ENCODE peak calls at places on chromosomes 2 and 18, in five cellular contexts. L is effector CD4-positive, alpha-beta T cell; W is heart right ventricle; J is epithelial cell of esophagus; P is anterior cingulate cortex. X is an unnamed sample.

GRCh38 chr2:151292546-151292945 is 3.1 kb upstream of the NMI start:
- DNase-seq in L (no peak), W (no peak), J (no peak), P (no peak), X (no peak)

GRCh38 chr2:182980115-182980514 is 58.1 kb downstream of the NCKAP1 start:
- DNase-seq in L (no peak), W (no peak), J (peak), P (no peak), X (no peak)

GRCh38 chr18:35490894-35491688 is 6.7 kb downstream of the INO80C start:
- DNase-seq in L (no peak), W (no peak), J (no peak), P (no peak), X (no peak)

GRCh38 chr2:229922449-229923386 is at the start of gene FBXO36:
- DNase-seq in L (peak), W (no peak), J (peak), P (peak), X (peak)

GRCh38 chr2:18588049-18588448 is 1.3 kb downstream of the NT5C1B start:
- DNase-seq in L (no peak), W (no peak), J (no peak), P (no peak), X (no peak)

GRCh38 chr2:164028764-164029534 is 293.1 kb upstream of the FIGN start:
- DNase-seq in L (no peak), W (no peak), J (no peak), P (no peak), X (no peak)

GRCh38 chr2:62724886-62725711 is 19.6 kb downstream of the EHBP1 start:
- DNase-seq in L (no peak), W (no peak), J (peak), P (peak), X (peak)

GRCh38 chr18:69588301-69588700 is 187.6 kb downstream of the DOK6 start:
- DNase-seq in L (no peak), W (no peak), J (no peak), P (no peak), X (no peak)

GRCh38 chr2:71513096-71513495 is 59.7 kb downstream of the DYSF start:
- DNase-seq in L (no peak), W (no peak), J (no peak), P (no peak), X (no peak)

GRCh38 chr18:24176727-24177416 is 38.0 kb downstream of the CABYR start:
- DNase-seq in L (no peak), W (peak), J (peak), P (peak), X (peak)

GRCh38 chr18:49855711-49856110 is 42.4 kb upstream of the ACAA2 start:
- DNase-seq in L (no peak), W (no peak), J (no peak), P (no peak), X (no peak)

GRCh38 chr18:46152808-46153617 is 48.8 kb downstream of the HAUS1 start:
- DNase-seq in L (no peak), W (no peak), J (peak), P (no peak), X (no peak)

GRCh38 chr2:128435576-128436497 is 117.2 kb upstream of the HS6ST1 start:
- DNase-seq in L (no peak), W (no peak), J (no peak), P (no peak), X (no peak)

GRCh38 chr2:167333245-167333644 is 445.0 kb downstream of the XIRP2 start:
- DNase-seq in L (no peak), W (no peak), J (no peak), P (no peak), X (no peak)

GRCh38 chr2:104733544-104733943 is 120.4 kb upstream of the POU3F3 start:
- DNase-seq in L (no peak), W (no peak), J (peak), P (no peak), X (no peak)

GRCh38 chr2:231397011-231397927 is 1.8 kb downstream of the B3GNT7 start:
- DNase-seq in L (no peak), W (no peak), J (no peak), P (no peak), X (no peak)

GRCh38 chr2:221125691-221126090 is 446.4 kb downstream of the EPHA4 start:
- DNase-seq in L (no peak), W (no peak), J (peak), P (no peak), X (no peak)

GRCh38 chr2:111055735-111056134 is 65.0 kb upstream of the BCL2L11 start:
- DNase-seq in L (no peak), W (no peak), J (no peak), P (no peak), X (no peak)

GRCh38 chr2:175414872-175415487 is 233.5 kb upstream of the ATP5MC3 start:
- DNase-seq in L (no peak), W (peak), J (peak), P (no peak), X (no peak)

GRCh38 chr2:23699526-23699925 is 227.4 kb downstream of the ATAD2B start:
- DNase-seq in L (no peak), W (no peak), J (no peak), P (no peak), X (no peak)

GRCh38 chr2:224410946-224411561 is 9.1 kb upstream of the FAM124B start:
- DNase-seq in L (no peak), W (no peak), J (peak), P (no peak), X (no peak)

GRCh38 chr2:1556776-1557466 is 143.7 kb downstream of the TPO start:
- DNase-seq in L (no peak), W (no peak), J (peak), P (no peak), X (no peak)

GRCh38 chr18:57437782-57438668 is 2.9 kb downstream of the ONECUT2 start:
- DNase-seq in L (no peak), W (peak), J (peak), P (peak), X (peak)

GRCh38 chr2:30225131-30225762 is 6.1 kb upstream of the LBH start:
- DNase-seq in L (no peak), W (peak), J (no peak), P (no peak), X (no peak)

GRCh38 chr2:44772670-44773378 is 168.7 kb upstream of the SIX3 start:
- DNase-seq in L (no peak), W (no peak), J (no peak), P (no peak), X (no peak)

GRCh38 chr2:85878719-85879390 is 9.9 kb downstream of the ST3GAL5 start:
- DNase-seq in L (no peak), W (no peak), J (no peak), P (no peak), X (no peak)

GRCh38 chr2:98598781-98599428 is 9.4 kb downstream of the COA5 start:
- DNase-seq in L (no peak), W (no peak), J (peak), P (no peak), X (no peak)

GRCh38 chr2:222174450-222174849 is 124.3 kb downstream of the PAX3 start:
- DNase-seq in L (no peak), W (no peak), J (no peak), P (no peak), X (no peak)

GRCh38 chr18:75438891-75439290 is 11.4 kb upstream of the SMIM21 start:
- DNase-seq in L (no peak), W (no peak), J (no peak), P (no peak), X (no peak)

GRCh38 chr2:30675758-30676157 is 131.5 kb downstream of the CAPN13 start:
- DNase-seq in L (no peak), W (no peak), J (no peak), P (no peak), X (no peak)

GRCh38 chr18:67318651-67319050 is 197.9 kb downstream of the DSEL start:
- DNase-seq in L (no peak), W (no peak), J (no peak), P (no peak), X (no peak)

GRCh38 chr2:75565523-75566449 is 5.0 kb upstream of the EVA1A start:
- DNase-seq in L (no peak), W (no peak), J (peak), P (no peak), X (no peak)

GRCh38 chr2:31286961-31287550 is 53.1 kb downstream of the EHD3 start:
- DNase-seq in L (no peak), W (no peak), J (no peak), P (no peak), X (no peak)

GRCh38 chr2:172552547-172553291 is 3.2 kb upstream of the PDK1 start:
- DNase-seq in L (no peak), W (no peak), J (peak), P (no peak), X (no peak)

GRCh38 chr2:33620-34019 is 12.7 kb downstream of the FAM110C start:
- DNase-seq in L (no peak), W (no peak), J (peak), P (no peak), X (no peak)

GRCh38 chr18:11518788-11519685 is 90.4 kb upstream of the SLC35G4 start:
- DNase-seq in L (no peak), W (peak), J (peak), P (no peak), X (peak)

GRCh38 chr2:133591164-133591563 is 22.9 kb upstream of the NCKAP5 start:
- DNase-seq in L (no peak), W (peak), J (no peak), P (peak), X (peak)

X was measured in C1 segment of cervical spinal cord.